ENCODE peak calls at places on chromosomes 4 and X, in seven cellular contexts. S is brain microvascular endothelial cell, H is right lobe of liver, V is lung, D is mammary epithelial cell, M is ovary, P is neural progenitor cell. O is an unnamed sample.
A peak's percentile ranks its signal among the peaks of the same experiment; 100 is the strongest.

GRCh38 chrX:13469963-13470679 is 99.3 kb upstream of the EGFL6 start:
- DNase-seq in S (peak; percentile 6), H (no peak), V (no peak), D (peak; percentile 74), M (no peak), P (no peak), O (peak; percentile 72)

GRCh38 chr4:122003335-122003734 is 51.5 kb upstream of the TRPC3 start:
- DNase-seq in S (peak; percentile 22), H (no peak), V (no peak), D (no peak), M (no peak), P (peak; percentile 41), O (peak; percentile 27)

GRCh38 chrX:148422531-148422930 is 77.9 kb upstream of the AFF2 start:
- DNase-seq in S (no peak), H (no peak), V (no peak), D (peak; percentile 83), M (no peak), P (no peak), O (peak; percentile 54)

GRCh38 chr4:36128689-36129088 is 115.6 kb downstream of the ARAP2 start:
- DNase-seq in S (no peak), H (no peak), V (no peak), D (no peak), M (no peak), P (no peak), O (peak; percentile 51)

GRCh38 chr4:113827285-113827684 is 65.7 kb upstream of the CAMK2D start:
- DNase-seq in S (no peak), H (no peak), V (no peak), D (no peak), M (no peak), P (no peak), O (no peak)

GRCh38 chr4:8295471-8295870 is 25.9 kb downstream of the HTRA3 start:
- DNase-seq in S (no peak), H (no peak), V (no peak), D (no peak), M (peak; percentile 20), P (no peak), O (no peak)

GRCh38 chr4:38231626-38232025 is 271.4 kb downstream of the PTTG2 start:
- DNase-seq in S (no peak), H (no peak), V (no peak), D (no peak), M (no peak), P (no peak), O (peak; percentile 11)

GRCh38 chr4:47143261-47143660 is 111.9 kb downstream of the GABRB1 start:
- DNase-seq in S (no peak), H (no peak), V (no peak), D (no peak), M (no peak), P (no peak), O (no peak)

GRCh38 chr4:145868637-145869409 is 69.8 kb downstream of the ZNF827 start:
- DNase-seq in S (no peak), H (no peak), V (no peak), D (no peak), M (no peak), P (no peak), O (no peak)

GRCh38 chr4:189121336-189121735 is 819.3 kb upstream of the FRG1 start:
- DNase-seq in S (no peak), H (no peak), V (no peak), D (no peak), M (no peak), P (no peak), O (no peak)

GRCh38 chr4:56979674-56980073 is 978 bp downstream of the POLR2B start:
- DNase-seq in S (peak; percentile 65), H (no peak), V (no peak), D (peak; percentile 32), M (no peak), P (peak; percentile 37), O (peak; percentile 17)

GRCh38 chrX:41664307-41665299 is 24.2 kb upstream of the GPR34 start:
- DNase-seq in S (no peak), H (no peak), V (no peak), D (no peak), M (no peak), P (no peak), O (no peak)

GRCh38 chr4:156322592-156322991 is 368.9 kb upstream of the CTSO start:
- DNase-seq in S (peak; percentile 68), H (no peak), V (no peak), D (peak; percentile 90), M (no peak), P (no peak), O (peak; percentile 94)

GRCh38 chr4:136805582-136805981 is 726.7 kb downstream of the PCDH18 start:
- DNase-seq in S (no peak), H (no peak), V (no peak), D (no peak), M (no peak), P (no peak), O (no peak)

GRCh38 chr4:155491336-155492131 is 114.8 kb upstream of the MAP9 start:
- DNase-seq in S (no peak), H (no peak), V (no peak), D (no peak), M (no peak), P (no peak), O (no peak)

GRCh38 chr4:16896871-16897270 is 1.6 kb downstream of the LDB2 start:
- DNase-seq in S (peak; percentile 37), H (no peak), V (no peak), D (no peak), M (no peak), P (no peak), O (no peak)

GRCh38 chrX:13009256-13009655 is 34.3 kb downstream of the TMSB4X start:
- DNase-seq in S (no peak), H (no peak), V (peak; percentile 54), D (peak; percentile 74), M (no peak), P (no peak), O (no peak)

GRCh38 chr4:9859774-9860173 is 78.3 kb downstream of the DRD5 start:
- DNase-seq in S (no peak), H (no peak), V (no peak), D (no peak), M (no peak), P (no peak), O (no peak)

GRCh38 chr4:136329042-136329662 is 1203.1 kb downstream of the PCDH18 start:
- DNase-seq in S (peak; percentile 4), H (no peak), V (no peak), D (peak; percentile 2), M (no peak), P (peak; percentile 19), O (no peak)

GRCh38 chrX:101602077-101602476 is 15.7 kb downstream of the ARMCX6 start:
- DNase-seq in S (no peak), H (no peak), V (no peak), D (no peak), M (no peak), P (no peak), O (no peak)

GRCh38 chr4:7516116-7516772 is 81.5 kb upstream of the PSAPL1 start:
- DNase-seq in S (no peak), H (peak; percentile 55), V (no peak), D (no peak), M (peak; percentile 67), P (no peak), O (no peak)

GRCh38 chrX:48899078-48899410 is 1.3 kb downstream of the PQBP1 start:
- DNase-seq in S (no peak), H (no peak), V (no peak), D (no peak), M (no peak), P (no peak), O (no peak)

GRCh38 chr4:43564107-43564506 is 671.6 kb downstream of the GRXCR1 start:
- DNase-seq in S (no peak), H (no peak), V (no peak), D (no peak), M (no peak), P (no peak), O (no peak)

GRCh38 chr4:147355849-147356248 is 125.0 kb upstream of the EDNRA start:
- DNase-seq in S (peak; percentile 94), H (no peak), V (no peak), D (peak; percentile 70), M (no peak), P (no peak), O (peak; percentile 69)

GRCh38 chrX:110162131-110162530 is 155.8 kb downstream of the AMMECR1 start:
- DNase-seq in S (no peak), H (no peak), V (no peak), D (no peak), M (no peak), P (no peak), O (no peak)

DNA sequence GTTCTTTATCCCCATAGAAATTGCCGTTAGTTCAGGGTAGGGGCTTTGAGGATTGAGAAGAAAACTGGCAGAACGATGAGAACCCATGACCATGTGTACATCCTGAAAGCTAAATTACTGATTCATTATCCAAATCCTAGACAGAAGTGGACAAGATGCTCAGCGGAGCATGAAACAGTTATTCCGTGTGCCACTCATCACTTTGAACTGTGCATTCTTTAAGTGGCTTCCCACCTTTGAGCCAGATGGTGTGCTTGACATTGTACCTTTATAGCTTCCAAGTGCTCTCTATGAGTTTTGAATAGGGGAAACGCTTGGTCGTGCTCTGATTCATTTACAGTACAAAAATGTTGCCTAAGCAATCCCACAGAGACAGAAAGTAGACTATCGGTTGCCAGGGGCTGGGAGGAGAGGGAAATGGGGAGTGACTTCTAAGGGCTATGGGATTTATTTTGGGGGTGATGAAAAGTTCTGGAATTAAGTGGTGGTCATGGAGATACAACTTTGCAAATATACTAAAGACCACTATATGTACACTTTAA is 100.0 kb downstream of the DOCK11 start:
- DNase-seq in S (no peak), H (no peak), V (no peak), D (no peak), M (no peak), P (no peak), O (no peak)
- H3K4me3 ChIP-seq in S (no peak overlapping the region), H (no peak overlapping the region), V (no peak overlapping the region), D (no peak overlapping the region), M (no peak overlapping the region), P (no peak overlapping the region), O (no peak overlapping the region)

GRCh38 chrX:63506320-63506719 is 155.2 kb upstream of the SPIN4 start:
- DNase-seq in S (no peak), H (no peak), V (no peak), D (peak; percentile 13), M (no peak), P (peak; percentile 31), O (peak; percentile 38)
- TF ChIP-seq CTCF in S (peak; percentile 18), H (peak; percentile 38), V (no peak), D (peak; percentile 44), M (no peak), P (peak; percentile 46), O (peak; percentile 15)

GRCh38 chr4:1725521-1725920 is 4.2 kb downstream of the TACC3 start:
- DNase-seq in S (no peak), H (no peak), V (no peak), D (no peak), M (peak; percentile 13), P (no peak), O (no peak)
- H3K36me3 ChIP-seq in S (peaks cover 13% of the 10 kb centered on the region), H (no peaks in the 10 kb centered on the region), V (no peaks in the 10 kb centered on the region), D (peaks cover 17% of the 10 kb centered on the region), M (no peaks in the 10 kb centered on the region), P (no peaks in the 10 kb centered on the region), O (peaks cover 4% of the 10 kb centered on the region)

DNA sequence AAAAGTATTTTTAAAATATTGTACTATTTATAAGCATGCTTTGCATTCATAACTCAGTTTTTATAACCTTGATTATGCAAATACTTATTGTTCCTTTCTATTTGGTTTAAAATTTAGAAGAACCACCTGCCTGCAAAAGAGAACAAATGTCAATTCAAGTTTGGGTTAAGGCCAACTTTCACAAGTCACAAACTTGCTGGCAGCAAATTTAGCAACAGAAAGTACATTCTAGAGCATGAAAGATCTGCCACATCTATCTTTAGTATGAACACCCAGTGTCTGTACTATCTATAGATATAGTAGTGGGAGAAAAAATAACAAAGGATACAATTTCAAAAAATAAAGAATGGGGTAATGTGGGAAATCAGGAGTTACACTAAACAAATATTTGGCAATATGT is 1014.2 kb downstream of the C4orf33 start:
- DNase-seq in S (no peak), H (no peak), V (no peak), D (no peak), M (no peak), P (no peak), O (no peak)
- H3K4me3 ChIP-seq in S (no peak overlapping the region), H (no peak overlapping the region), V (no peak overlapping the region), D (no peak overlapping the region), M (no peak overlapping the region), P (no peak overlapping the region), O (no peak overlapping the region)

O was measured in bronchial epithelial cell.